ENCODE peak calls at places on chromosomes 12 and 14, in four cellular contexts. One of them, this sample, is unnamed.

GRCh38 chr12:4421590-4422031 is 24.0 kb downstream of the FGF6 start:
- DNase-seq in cardiac septum: no peak
- DNase-seq in Caki2: peak
- DNase-seq in stimulated activated CD4-positive, alpha-beta T cell treated with anti-CD3 and anti-CD28 coated beads, Interleukin-2, amount 100 ng/mL, for 48 hours: peak
- DNase-seq in this sample: no peak

GRCh38 chr14:104559769-104560585 is 19.6 kb upstream of the C14orf180 start:
- DNase-seq in cardiac septum: no peak
- DNase-seq in Caki2: no peak
- DNase-seq in stimulated activated CD4-positive, alpha-beta T cell treated with anti-CD3 and anti-CD28 coated beads, Interleukin-2, amount 100 ng/mL, for 48 hours: no peak
- DNase-seq in this sample: no peak

GRCh38 chr12:3753549-3754284 is 808 bp upstream of the CRACR2A start:
- DNase-seq in stimulated activated CD4-positive, alpha-beta T cell treated with anti-CD3 and anti-CD28 coated beads, Interleukin-2, amount 100 ng/mL, for 48 hours: no peak
- DNase-seq in cardiac septum: no peak
- DNase-seq in Caki2: no peak
- DNase-seq in this sample: no peak

GRCh38 chr14:77319416-77319815 is 1.3 kb downstream of the POMT2 start:
- DNase-seq in stimulated activated CD4-positive, alpha-beta T cell treated with anti-CD3 and anti-CD28 coated beads, Interleukin-2, amount 100 ng/mL, for 48 hours: no peak
- DNase-seq in Caki2: peak
- DNase-seq in cardiac septum: no peak
- DNase-seq in this sample: no peak

GRCh38 chr12:124862768-124863408 is 776 bp downstream of the SCARB1 start:
- DNase-seq in stimulated activated CD4-positive, alpha-beta T cell treated with anti-CD3 and anti-CD28 coated beads, Interleukin-2, amount 100 ng/mL, for 48 hours: peak
- DNase-seq in Caki2: no peak
- DNase-seq in cardiac septum: no peak
- DNase-seq in this sample: no peak

GRCh38 chr12:120417917-120418316 is 20.0 kb upstream of the COX6A1 start:
- DNase-seq in cardiac septum: no peak
- DNase-seq in Caki2: no peak
- DNase-seq in stimulated activated CD4-positive, alpha-beta T cell treated with anti-CD3 and anti-CD28 coated beads, Interleukin-2, amount 100 ng/mL, for 48 hours: no peak
- DNase-seq in this sample: no peak

GRCh38 chr14:21069388-21070082 is 569 bp upstream of the ARHGEF40 start:
- DNase-seq in cardiac septum: no peak
- DNase-seq in Caki2: no peak
- DNase-seq in stimulated activated CD4-positive, alpha-beta T cell treated with anti-CD3 and anti-CD28 coated beads, Interleukin-2, amount 100 ng/mL, for 48 hours: no peak
- DNase-seq in this sample: peak

GRCh38 chr14:32762886-32763285 is 175.8 kb upstream of the NPAS3 start:
- DNase-seq in stimulated activated CD4-positive, alpha-beta T cell treated with anti-CD3 and anti-CD28 coated beads, Interleukin-2, amount 100 ng/mL, for 48 hours: no peak
- DNase-seq in Caki2: no peak
- DNase-seq in cardiac septum: no peak
- DNase-seq in this sample: no peak

GRCh38 chr14:61438497-61438859 is 117.1 kb downstream of the PRKCH start:
- DNase-seq in Caki2: no peak
- DNase-seq in cardiac septum: no peak
- DNase-seq in stimulated activated CD4-positive, alpha-beta T cell treated with anti-CD3 and anti-CD28 coated beads, Interleukin-2, amount 100 ng/mL, for 48 hours: no peak
- DNase-seq in this sample: no peak

GRCh38 chr12:47753021-47754001 is 5.4 kb downstream of the RAPGEF3 start:
- DNase-seq in Caki2: no peak
- DNase-seq in stimulated activated CD4-positive, alpha-beta T cell treated with anti-CD3 and anti-CD28 coated beads, Interleukin-2, amount 100 ng/mL, for 48 hours: no peak
- DNase-seq in cardiac septum: peak
- DNase-seq in this sample: no peak

This sample was measured in mesenteric fat pad.